ENCODE peak calls at places on chromosomes 7 and 10, in ten cellular contexts. H is stomach, E is K562, X is upper lobe of left lung, W is HepG2, U is Panc1, Y is transverse colon, P is spleen, B is GM23338, G is HCT116. L is an unnamed sample.

GRCh38 chr7:29243777-29244655 is 49.4 kb downstream of the CHN2 start:
- DNase-seq in H (no peak), E (no peak), X (no peak), W (no peak), U (no peak), Y (no peak), P (no peak), B (peak), G (peak), L (no peak)

GRCh38 chr7:133330085-133330484 is 77.2 kb downstream of the EXOC4 start:
- DNase-seq in H (no peak), E (no peak), X (no peak), W (peak), U (no peak), Y (no peak), P (no peak), B (peak), G (no peak), L (no peak)

GRCh38 chr10:106938448-106939014 is 226.0 kb downstream of the SORCS1 start:
- DNase-seq in H (no peak), E (no peak), X (no peak), W (no peak), U (no peak), Y (no peak), P (no peak), B (no peak), G (no peak), L (no peak)

GRCh38 chr7:51186531-51186930 is 130.1 kb downstream of the COBL start:
- DNase-seq in H (no peak), E (no peak), X (no peak), W (no peak), U (no peak), Y (no peak), P (peak), B (no peak), G (no peak), L (no peak)

GRCh38 chr10:45557275-45557905 is 115.2 kb downstream of the ZFAND4 start:
- DNase-seq in H (no peak), E (peak), X (no peak), W (peak), U (no peak), Y (no peak), P (no peak), B (peak), G (no peak), L (no peak)

GRCh38 chr10:99983280-99983988 is 26.3 kb downstream of the DNMBP start:
- DNase-seq in H (no peak), E (peak), X (peak), W (peak), U (no peak), Y (no peak), P (no peak), B (no peak), G (no peak), L (no peak)

GRCh38 chr7:50959991-50960390 is 177.3 kb upstream of the GRB10 start:
- DNase-seq in H (no peak), E (no peak), X (no peak), W (no peak), U (no peak), Y (no peak), P (no peak), B (no peak), G (no peak), L (no peak)

GRCh38 chr10:86170255-86171153 is 196.1 kb downstream of the GRID1 start:
- DNase-seq in H (no peak), E (no peak), X (no peak), W (no peak), U (no peak), Y (no peak), P (peak), B (no peak), G (no peak), L (peak)

GRCh38 chr7:47888371-47889265 is 59.6 kb downstream of the PKD1L1 start:
- DNase-seq in H (no peak), E (no peak), X (peak), W (no peak), U (no peak), Y (no peak), P (no peak), B (no peak), G (no peak), L (no peak)

GRCh38 chr10:10326119-10326518 is 691.6 kb upstream of the CELF2 start:
- DNase-seq in H (no peak), E (no peak), X (no peak), W (no peak), U (no peak), Y (no peak), P (no peak), B (no peak), G (no peak), L (no peak)

GRCh38 chr10:70228503-70228902 is 4.7 kb downstream of the PPA1 start:
- DNase-seq in H (no peak), E (no peak), X (no peak), W (no peak), U (no peak), Y (no peak), P (no peak), B (no peak), G (no peak), L (no peak)

GRCh38 chr10:102619281-102619981 is 24.8 kb upstream of the TRIM8 start:
- DNase-seq in H (no peak), E (no peak), X (no peak), W (no peak), U (no peak), Y (no peak), P (no peak), B (no peak), G (no peak), L (no peak)

GRCh38 chr10:103888113-103888841 is 29.7 kb downstream of the STN1 start:
- DNase-seq in H (peak), E (peak), X (no peak), W (peak), U (peak), Y (peak), P (no peak), B (peak), G (peak), L (peak)

GRCh38 chr7:107103369-107103768 is 58.9 kb downstream of the PRKAR2B start:
- DNase-seq in H (no peak), E (peak), X (no peak), W (no peak), U (no peak), Y (no peak), P (no peak), B (no peak), G (no peak), L (no peak)

GRCh38 chr10:121322046-121322445 is 276.2 kb downstream of the FGFR2 start:
- DNase-seq in H (no peak), E (no peak), X (no peak), W (no peak), U (no peak), Y (no peak), P (no peak), B (no peak), G (no peak), L (no peak)

GRCh38 chr10:3116508-3117100 is 49.3 kb downstream of the PFKP start:
- DNase-seq in H (no peak), E (no peak), X (no peak), W (peak), U (no peak), Y (no peak), P (no peak), B (no peak), G (no peak), L (no peak)

GRCh38 chr10:131568866-131569265 is 257.3 kb upstream of the TCERG1L start:
- DNase-seq in H (peak), E (no peak), X (no peak), W (no peak), U (no peak), Y (no peak), P (no peak), B (no peak), G (no peak), L (no peak)

GRCh38 chr7:147008530-147008929 is 891.9 kb downstream of the CNTNAP2 start:
- DNase-seq in H (peak), E (no peak), X (no peak), W (peak), U (no peak), Y (no peak), P (no peak), B (no peak), G (no peak), L (no peak)

GRCh38 chr10:85490431-85490830 is 876.2 kb downstream of the GRID1 start:
- DNase-seq in H (no peak), E (no peak), X (no peak), W (no peak), U (no peak), Y (no peak), P (no peak), B (no peak), G (no peak), L (no peak)

GRCh38 chr7:100568936-100569844 is 4.5 kb downstream of the SAP25 start:
- DNase-seq in H (peak), E (peak), X (peak), W (peak), U (no peak), Y (peak), P (peak), B (peak), G (no peak), L (peak)

GRCh38 chr7:48299580-48300169 is 128.4 kb downstream of the ABCA13 start:
- DNase-seq in H (no peak), E (peak), X (no peak), W (peak), U (peak), Y (peak), P (no peak), B (peak), G (peak), L (no peak)

GRCh38 chr7:8113184-8113583 is 144.6 kb downstream of the GLCCI1 start:
- DNase-seq in H (no peak), E (no peak), X (no peak), W (no peak), U (no peak), Y (no peak), P (no peak), B (no peak), G (no peak), L (no peak)

GRCh38 chr10:76286536-76286935 is 855.1 kb downstream of the LRMDA start:
- DNase-seq in H (no peak), E (no peak), X (no peak), W (no peak), U (no peak), Y (no peak), P (no peak), B (no peak), G (no peak), L (no peak)

GRCh38 chr7:69599211-69599878 is 1.1 kb downstream of the AUTS2 start:
- DNase-seq in H (no peak), E (no peak), X (peak), W (no peak), U (no peak), Y (no peak), P (peak), B (peak), G (no peak), L (peak)

GRCh38 chr10:124946945-124947344 is 5.0 kb downstream of the ZRANB1 start:
- DNase-seq in H (no peak), E (peak), X (no peak), W (no peak), U (no peak), Y (no peak), P (no peak), B (no peak), G (no peak), L (no peak)

GRCh38 chr10:85036661-85037060 is 708.3 kb downstream of the CCSER2 start:
- DNase-seq in H (no peak), E (no peak), X (no peak), W (no peak), U (no peak), Y (no peak), P (no peak), B (no peak), G (no peak), L (no peak)

GRCh38 chr10:67599597-67599996 is 96.4 kb downstream of the CTNNA3 start:
- DNase-seq in H (no peak), E (no peak), X (no peak), W (no peak), U (no peak), Y (no peak), P (no peak), B (no peak), G (no peak), L (no peak)

GRCh38 chr10:114783686-114784085 is 37.9 kb upstream of the FHIP2A start:
- DNase-seq in H (peak), E (no peak), X (no peak), W (no peak), U (no peak), Y (no peak), P (no peak), B (no peak), G (no peak), L (no peak)

GRCh38 chr10:114777415-114777814 is 44.2 kb upstream of the FHIP2A start:
- DNase-seq in H (no peak), E (no peak), X (no peak), W (no peak), U (no peak), Y (no peak), P (no peak), B (no peak), G (no peak), L (no peak)

GRCh38 chr10:114780610-114781184 is 40.9 kb upstream of the FHIP2A start:
- DNase-seq in H (no peak), E (no peak), X (no peak), W (no peak), U (no peak), Y (no peak), P (no peak), B (peak), G (no peak), L (no peak)

GRCh38 chr10:114779803-114780609 is 41.6 kb upstream of the FHIP2A start:
- DNase-seq in H (no peak), E (no peak), X (no peak), W (peak), U (peak), Y (peak), P (no peak), B (no peak), G (peak), L (no peak)

GRCh38 chr10:114782666-114783065 is 38.9 kb upstream of the FHIP2A start:
- DNase-seq in H (no peak), E (no peak), X (no peak), W (no peak), U (no peak), Y (no peak), P (no peak), B (no peak), G (no peak), L (no peak)
- TF ChIP-seq POLR2AphosphoS5 in H (no peak), E (no peak), X (no peak), W (no peak), U (no peak), Y (no peak), P (no peak), B (no peak), G (no peak), L (no peak)

GRCh38 chr7:21967500-21968099 is 21.9 kb upstream of the CDCA7L start:
- DNase-seq in H (no peak), E (no peak), X (no peak), W (no peak), U (no peak), Y (peak), P (no peak), B (no peak), G (no peak), L (no peak)
- H3K4me3 ChIP-seq in H (no peak), E (no peak), X (no peak), W (no peak), U (no peak), Y (no peak), P (no peak), B (no peak), G (no peak), L (no peak)

DNA sequence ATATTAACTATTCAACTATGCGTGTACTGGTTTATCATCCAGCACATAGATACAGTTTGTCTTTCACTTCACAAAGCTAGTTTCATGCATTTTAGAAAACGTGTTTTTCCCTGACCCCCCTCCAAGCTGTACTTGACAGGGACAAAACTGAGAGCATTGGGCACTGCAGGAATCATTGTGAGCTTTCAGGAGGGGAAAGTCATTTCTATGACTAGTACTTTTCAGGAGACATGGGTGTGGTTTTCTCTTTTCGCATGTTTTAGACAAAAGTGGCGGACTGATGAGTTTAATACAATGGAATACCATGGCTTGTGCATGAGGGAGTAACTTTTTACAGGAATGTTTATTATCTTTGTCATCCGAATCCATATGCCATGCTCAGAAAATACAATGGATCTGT is 42.7 kb downstream of the NRG3 start:
- DNase-seq in H (no peak), E (no peak), X (no peak), W (no peak), U (no peak), Y (no peak), P (no peak), B (no peak), G (no peak), L (no peak)
- TF ChIP-seq POLR2AphosphoS5 in H (no peak), E (no peak), X (no peak), W (no peak), U (no peak), Y (no peak), P (no peak), B (no peak), G (no peak), L (no peak)

DNA sequence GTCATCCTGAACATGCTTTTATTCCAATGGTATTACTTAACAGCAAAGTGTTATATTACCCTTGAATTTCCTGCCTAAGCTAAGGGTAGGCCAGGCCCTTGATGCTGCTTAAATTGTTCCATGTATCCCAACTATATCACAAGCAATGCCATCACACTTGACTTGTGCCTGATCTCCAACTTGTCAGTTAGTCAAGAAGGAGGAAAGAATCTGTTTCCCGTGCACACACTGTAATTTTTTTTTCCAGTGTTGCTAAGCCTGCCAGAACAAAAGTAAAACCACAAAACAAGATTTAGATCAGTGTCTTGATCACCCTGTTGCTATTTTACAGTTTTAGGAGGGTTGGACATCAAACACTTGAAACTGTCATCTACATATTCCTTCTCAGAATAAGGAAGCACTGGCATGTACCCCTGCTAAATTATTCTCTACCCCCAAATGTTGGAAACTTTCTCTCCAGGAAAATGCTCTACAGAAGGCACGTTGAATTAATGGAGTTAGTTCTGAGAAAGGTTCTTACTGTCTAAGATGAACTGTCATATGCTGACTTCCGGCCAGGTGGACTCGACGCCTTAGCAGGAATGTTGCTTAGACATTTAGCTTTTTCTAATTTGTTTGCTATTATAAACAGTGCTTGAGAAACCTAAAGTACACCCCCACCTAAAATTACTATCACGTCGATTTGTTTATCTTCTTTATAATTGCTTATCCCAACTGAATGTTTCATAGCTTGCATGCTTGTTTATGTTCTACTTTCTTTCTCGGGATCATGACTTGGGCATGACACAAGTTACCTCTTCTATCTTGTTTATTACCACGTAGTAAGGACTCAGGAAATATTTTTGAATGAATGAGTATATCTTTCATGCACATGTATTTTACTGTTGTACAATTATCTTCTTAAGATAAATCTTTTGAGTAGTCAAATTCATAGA is 105.6 kb upstream of the ZNF438 start:
- DNase-seq in H (no peak), E (no peak), X (no peak), W (no peak), U (no peak), Y (no peak), P (no peak), B (no peak), G (no peak), L (no peak)
- H3K4me3 ChIP-seq in H (no peak), E (no peak), X (no peak), W (no peak), U (no peak), Y (no peak), P (no peak), B (no peak), G (no peak), L (no peak)

DNA sequence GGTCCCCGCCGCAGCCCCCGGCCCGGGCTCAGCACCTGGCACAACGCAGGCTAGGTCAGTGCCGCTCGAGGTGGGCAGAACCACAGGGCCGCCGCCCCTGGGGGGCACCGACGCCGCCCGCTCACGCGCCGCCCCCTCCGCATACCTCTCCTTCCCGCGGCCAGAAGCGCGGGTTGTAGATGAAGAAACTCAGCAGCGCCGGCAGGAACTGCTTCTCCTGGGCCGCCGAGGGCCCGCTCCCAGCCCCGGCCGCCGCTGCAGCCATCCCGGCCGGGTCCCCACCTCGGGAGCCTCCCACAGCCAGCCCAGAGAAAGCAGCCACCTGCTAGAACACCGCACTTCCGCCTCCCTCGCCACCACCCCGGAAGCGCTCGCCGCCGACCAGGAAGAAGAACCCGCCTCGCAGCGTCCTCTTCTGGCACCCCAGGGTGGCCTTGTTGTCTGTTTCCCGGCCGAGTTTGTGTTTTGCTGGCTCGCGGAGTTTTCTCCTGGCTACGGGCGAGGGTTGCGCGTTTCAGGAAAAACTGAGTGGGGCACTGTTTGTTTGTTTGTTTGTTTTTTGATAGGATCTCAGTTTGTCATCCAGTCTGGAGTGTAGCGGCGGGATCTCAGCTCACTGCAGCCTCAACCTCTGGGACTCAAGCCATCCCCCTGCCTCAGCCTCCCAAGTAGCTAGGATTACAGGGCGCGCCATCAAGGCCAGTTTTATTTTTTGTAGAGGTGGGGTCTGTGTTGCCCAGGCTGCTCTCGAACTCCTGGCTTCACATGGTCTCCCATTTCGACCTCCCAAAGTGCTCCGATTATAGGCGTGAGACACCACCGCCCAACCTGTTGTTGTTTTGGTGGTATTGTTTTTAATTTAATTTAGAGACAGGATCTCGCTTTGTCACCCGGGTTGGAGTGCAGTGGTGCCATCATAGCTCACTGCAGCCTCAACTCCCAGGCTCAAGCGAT is 17.7 kb downstream of the OCM2 start:
- DNase-seq in H (peak), E (peak), X (peak), W (peak), U (peak), Y (peak), P (peak), B (peak), G (peak), L (peak)
- TF ChIP-seq POLR2AphosphoS5 in H (peak), E (peak), X (peak), W (peak), U (peak), Y (peak), P (peak), B (peak), G (peak), L (peak)

GRCh38 chr7:9939171-9939570 is 1034.5 kb upstream of the PHF14 start:
- DNase-seq in H (no peak), E (no peak), X (no peak), W (no peak), U (no peak), Y (no peak), P (no peak), B (no peak), G (no peak), L (no peak)
- H3K4me3 ChIP-seq in H (no peak), E (no peak), X (no peak), W (no peak), U (no peak), Y (no peak), P (no peak), B (no peak), G (no peak), L (no peak)

GRCh38 chr7:36157506-36158320 is 4.7 kb downstream of the EEPD1 start:
- DNase-seq in H (no peak), E (no peak), X (no peak), W (peak), U (peak), Y (no peak), P (no peak), B (no peak), G (no peak), L (no peak)

GRCh38 chr7:36154255-36155212 is 1.5 kb downstream of the EEPD1 start:
- DNase-seq in H (no peak), E (no peak), X (peak), W (no peak), U (no peak), Y (no peak), P (peak), B (peak), G (no peak), L (peak)

GRCh38 chr7:36153571-36154097 is 580 bp downstream of the EEPD1 start:
- DNase-seq in H (no peak), E (no peak), X (no peak), W (no peak), U (no peak), Y (no peak), P (peak), B (peak), G (no peak), L (peak)

GRCh38 chr7:36158321-36158605 is 5.2 kb downstream of the EEPD1 start:
- DNase-seq in H (no peak), E (no peak), X (no peak), W (no peak), U (no peak), Y (no peak), P (no peak), B (no peak), G (no peak), L (no peak)

GRCh38 chr7:36155811-36156361 is 2.8 kb downstream of the EEPD1 start:
- DNase-seq in H (peak), E (no peak), X (no peak), W (no peak), U (no peak), Y (peak), P (no peak), B (peak), G (no peak), L (peak)
- TF ChIP-seq POLR2AphosphoS5 in H (no peak), E (no peak), X (peak), W (no peak), U (peak), Y (no peak), P (peak), B (no peak), G (no peak), L (no peak)